ENCODE peak calls at places on chromosomes 12 and 14, in ten cellular contexts. M is lower leg skin, X is pancreas, I is lung, U is neural progenitor cell, T is GM23338, V is prostate gland, R is bronchial epithelial cell, Q is lower lobe of right lung, K is fibroblast of villous mesenchyme. Z is an unnamed sample.

GRCh38 chr12:5616854-5617253 is 184.9 kb downstream of the NTF3 start:
- DNase-seq in T (no peak), R (no peak), X (no peak), Q (no peak), K (no peak), M (no peak), V (no peak), I (no peak), U (no peak), Z (no peak)

GRCh38 chr12:44972746-44973421 is 78.0 kb downstream of the DBX2 start:
- DNase-seq in U (peak; percentile 70), M (no peak), X (no peak), Q (no peak), V (no peak), K (peak; percentile 2), I (no peak), R (peak; percentile 24), T (peak; percentile 83), Z (no peak)

GRCh38 chr12:18798445-18799139 is 60.7 kb downstream of the CAPZA3 start:
- DNase-seq in Q (no peak), K (no peak), I (no peak), T (no peak), X (no peak), M (no peak), U (no peak), V (no peak), R (no peak), Z (no peak)

GRCh38 chr14:101519090-101519489 is 42.2 kb upstream of the DIO3 start:
- DNase-seq in X (no peak), Q (no peak), V (no peak), U (no peak), I (no peak), K (no peak), T (no peak), R (no peak), M (no peak), Z (no peak)

GRCh38 chr12:92047058-92047826 is 98.4 kb downstream of the BTG1 start:
- DNase-seq in K (no peak), Q (no peak), M (no peak), U (no peak), T (no peak), X (no peak), I (no peak), R (no peak), V (no peak), Z (no peak)

GRCh38 chr14:102777711-102778615 is 714 bp downstream of the TRAF3 start:
- DNase-seq in I (no peak), R (peak; percentile 22), T (peak; percentile 33), K (peak; percentile 55), V (no peak), M (no peak), Q (peak; percentile 58), X (no peak), U (peak; percentile 44), Z (no peak)

GRCh38 chr12:98440165-98440581 is 75.2 kb upstream of the TMPO start:
- DNase-seq in V (no peak), X (no peak), Q (peak; percentile 70), T (no peak), K (peak; percentile 99), U (no peak), R (peak; percentile 95), M (no peak), I (peak; percentile 74), Z (no peak)

GRCh38 chr12:3837049-3837448 is 36.1 kb downstream of the PARP11 start:
- DNase-seq in M (no peak), Q (no peak), K (no peak), I (no peak), V (no peak), U (peak; percentile 29), X (no peak), R (no peak), T (peak; percentile 70), Z (no peak)

GRCh38 chr12:51976376-51977160 is 25.1 kb downstream of the ACVR1B start:
- DNase-seq in R (peak; percentile 29), V (no peak), K (peak; percentile 76), X (no peak), M (no peak), I (no peak), U (no peak), T (no peak), Q (no peak), Z (no peak)

GRCh38 chr14:22231022-22231421 is 358.0 kb downstream of the DAD1 start:
- DNase-seq in M (no peak), Q (no peak), U (no peak), V (no peak), R (no peak), I (no peak), X (no peak), K (no peak), T (no peak), Z (no peak)

GRCh38 chr14:75224561-75224960 is 48.1 kb upstream of the TMED10 start:
- DNase-seq in Q (no peak), U (no peak), I (no peak), R (no peak), K (peak; percentile 28), M (no peak), X (no peak), T (no peak), V (no peak), Z (no peak)

GRCh38 chr14:35347323-35348043 is 55.3 kb downstream of the PSMA6 start:
- DNase-seq in Q (peak; percentile 55), R (no peak), T (peak; percentile 28), V (no peak), U (peak; percentile 57), I (no peak), K (no peak), M (no peak), X (no peak), Z (no peak)

GRCh38 chr14:88556581-88556980 is 1.8 kb upstream of the PTPN21 start:
- DNase-seq in Q (no peak), I (no peak), U (no peak), T (no peak), K (no peak), R (no peak), X (no peak), M (no peak), V (no peak), Z (no peak)

GRCh38 chr14:31489680-31490079 is 1.8 kb upstream of the GPR33 start:
- DNase-seq in V (no peak), Q (no peak), X (no peak), U (no peak), T (no peak), I (no peak), K (no peak), R (no peak), M (no peak), Z (no peak)

GRCh38 chr14:75271514-75271913 is 7.1 kb upstream of the FOS start:
- DNase-seq in U (no peak), T (no peak), R (no peak), K (no peak), I (no peak), X (no peak), M (peak; percentile 53), V (no peak), Q (no peak), Z (no peak)

GRCh38 chr14:77111021-77111420 is 13.0 kb downstream of the CIPC start:
- DNase-seq in I (no peak), M (no peak), U (peak; percentile 95), Q (no peak), K (no peak), V (peak; percentile 86), X (no peak), R (peak; percentile 44), T (peak; percentile 92), Z (no peak)

DNA sequence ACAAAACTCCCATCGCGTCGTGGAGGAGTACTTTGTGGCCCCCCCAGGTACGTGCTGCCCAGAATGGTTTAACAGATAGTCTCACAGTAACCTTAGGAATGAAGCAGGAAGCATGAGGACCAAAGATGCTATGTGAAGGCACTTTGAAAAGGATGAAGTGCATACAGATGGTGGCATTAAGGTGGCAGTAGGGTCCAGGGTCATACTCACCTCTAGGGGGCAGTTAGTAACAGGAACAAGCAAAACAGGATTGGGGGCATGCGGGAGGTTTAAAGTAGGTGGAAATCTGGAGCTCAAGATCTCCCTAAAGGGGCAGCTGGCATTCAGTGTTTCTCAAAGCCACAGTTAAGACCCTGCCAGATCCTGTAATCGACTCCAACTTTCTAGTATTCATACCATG is 10.9 kb downstream of the GATC start:
- DNase-seq in V (no peak), I (no peak), M (no peak), T (peak; percentile 82), R (no peak), X (no peak), K (no peak), U (peak; percentile 44), Q (no peak), Z (no peak)
- TF ChIP-seq CTCF in V (no peak), I (no peak), M (no peak), T (peak; percentile 65), R (peak; percentile 38), X (no peak), K (peak; percentile 38), U (peak; percentile 51), Q (no peak), Z (peak; percentile 28)

GRCh38 chr12:54549774-54550451 is 512 bp downstream of the PDE1B start:
- DNase-seq in T (peak; percentile 72), X (peak; percentile 68), M (no peak), R (peak; percentile 92), Q (no peak), I (no peak), U (peak; percentile 66), K (no peak), V (no peak), Z (no peak)
- H3K4me3 ChIP-seq in T (peak overlapping the region; percentile 77), X (peak overlapping the region; percentile 47), M (no peak overlapping the region), R (peak overlapping the region; percentile 19), Q (peak overlapping the region; percentile 48), I (peak overlapping the region; percentile 15), U (peak overlapping the region; percentile 57), K (peak overlapping the region; percentile 18), V (peak overlapping the region; percentile 16), Z (peak overlapping the region; percentile 41)

DNA sequence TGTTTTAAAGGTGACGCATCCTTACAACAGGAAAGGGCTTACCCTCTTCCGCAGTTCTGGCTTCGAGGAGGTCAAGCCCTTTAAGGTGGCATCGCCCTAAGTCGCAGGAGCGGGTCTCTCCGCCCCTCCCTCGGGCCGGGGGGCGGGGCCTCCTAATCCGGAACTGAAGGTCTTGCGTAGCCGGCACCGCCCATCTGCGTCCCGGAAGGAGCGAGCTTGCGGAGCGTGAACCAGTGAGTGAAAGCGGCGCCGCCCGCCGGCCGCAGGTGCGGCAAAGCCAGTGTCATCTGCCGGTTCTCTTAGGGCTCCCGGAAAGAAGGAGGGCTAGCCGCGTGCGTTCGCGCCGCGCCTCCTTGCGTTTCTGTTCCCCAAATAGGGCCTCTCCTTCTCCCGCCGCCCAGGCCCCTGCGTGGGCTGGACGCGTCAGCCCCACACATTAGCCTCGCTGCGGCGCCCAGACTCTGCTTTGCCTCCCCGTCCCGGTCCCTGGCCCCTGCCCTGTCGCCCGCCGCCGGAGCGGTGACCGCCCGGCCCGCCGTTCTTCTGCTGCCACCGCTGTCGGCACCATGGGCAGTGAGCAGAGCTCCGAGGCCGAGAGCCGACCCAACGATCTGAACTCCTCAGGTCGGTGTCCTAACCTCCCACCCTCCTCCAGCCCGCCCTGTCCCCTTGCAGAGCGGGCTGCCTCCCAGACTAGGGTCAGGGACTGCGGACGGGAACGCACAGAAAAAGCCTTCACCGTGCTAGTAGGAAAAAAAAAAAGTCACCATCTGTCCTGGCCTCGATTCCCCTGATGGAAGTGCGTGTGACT is at the start of gene BORCS5:
- DNase-seq in Q (peak; percentile 100), X (peak; percentile 99), T (peak; percentile 100), V (peak; percentile 97), R (peak; percentile 91), U (peak; percentile 99), K (peak; percentile 91), I (peak; percentile 98), M (peak; percentile 99), Z (peak; percentile 91)
- TF ChIP-seq CTCF in Q (peak; percentile 42), X (no peak), T (no peak), V (peak; percentile 27), R (peak; percentile 29), U (peak; percentile 35), K (peak; percentile 12), I (peak; percentile 0), M (no peak), Z (peak; percentile 48)

GRCh38 chr12:54010972-54011664 is 2.3 kb downstream of the HOXC8 start:
- DNase-seq in R (no peak), T (no peak), V (no peak), K (no peak), U (no peak), X (no peak), I (no peak), M (no peak), Q (no peak), Z (no peak)
- H3K4me3 ChIP-seq in R (no peak overlapping the region), T (no peak overlapping the region), V (no peak overlapping the region), K (peak overlapping the region; percentile 63), U (no peak overlapping the region), X (no peak overlapping the region), I (no peak overlapping the region), M (no peak overlapping the region), Q (no peak overlapping the region), Z (no peak overlapping the region)